ENCODE peak calls at places on chromosomes 5 and 9, in four cellular contexts. W, V, D and J are unnamed samples.
A peak's percentile ranks its signal among the peaks of the same experiment; 100 is the strongest.

GRCh38 chr9:4921449-4921848 is 63.6 kb upstream of the JAK2 start:
- DNase-seq in W (no peak), V (no peak), D (no peak), J (no peak)

GRCh38 chr5:156402387-156402921 is 75.5 kb downstream of the SGCD start:
- DNase-seq in W (no peak), V (peak; percentile 60), D (no peak), J (no peak)

GRCh38 chr5:143182901-143183820 is 220.3 kb downstream of the NR3C1 start:
- DNase-seq in W (no peak), V (no peak), D (no peak), J (no peak)

GRCh38 chr5:15926586-15926985 is 253.0 kb downstream of the MARCHF11 start:
- DNase-seq in W (no peak), V (no peak), D (no peak), J (no peak)

GRCh38 chr9:95644377-95644776 is 127.6 kb upstream of the PTCH1 start:
- DNase-seq in W (no peak), V (no peak), D (no peak), J (no peak)

GRCh38 chr9:136372561-136373299 is 739 bp downstream of the CARD9 start:
- DNase-seq in W (peak; percentile 82), V (no peak), D (peak; percentile 72), J (peak; percentile 85)

GRCh38 chr9:83219154-83219923 is 156.4 kb upstream of the RASEF start:
- DNase-seq in W (peak; percentile 79), V (no peak), D (no peak), J (peak; percentile 95)

GRCh38 chr5:78500028-78500427 is 139.6 kb downstream of the SCAMP1 start:
- DNase-seq in W (no peak), V (no peak), D (no peak), J (no peak)

GRCh38 chr5:139638736-139639618 is 9.2 kb upstream of the CXXC5 start:
- DNase-seq in W (peak; percentile 49), V (no peak), D (peak; percentile 23), J (no peak)

GRCh38 chr5:149632311-149633251 is 51.3 kb downstream of the ARHGEF37 start:
- DNase-seq in W (peak; percentile 55), V (no peak), D (peak; percentile 86), J (peak; percentile 71)

GRCh38 chr5:27080147-27080546 is 41.8 kb upstream of the CDH9 start:
- DNase-seq in W (no peak), V (no peak), D (no peak), J (no peak)

GRCh38 chr5:164252-164651 is 27.0 kb upstream of the LRRC14B start:
- DNase-seq in W (no peak), V (no peak), D (peak; percentile 45), J (no peak)

GRCh38 chr5:5335708-5336211 is 86.7 kb upstream of the ICE1 start:
- DNase-seq in W (no peak), V (no peak), D (no peak), J (no peak)

GRCh38 chr9:92146610-92147009 is 31.4 kb upstream of the SPTLC1 start:
- DNase-seq in W (no peak), V (no peak), D (no peak), J (no peak)

GRCh38 chr9:14645648-14646047 is 47.6 kb downstream of the ZDHHC21 start:
- DNase-seq in W (no peak), V (no peak), D (no peak), J (no peak)

GRCh38 chr9:129239946-129240490 is 62.0 kb upstream of the IER5L start:
- DNase-seq in W (no peak), V (no peak), D (no peak), J (no peak)

GRCh38 chr5:76622973-76623596 is at the start of gene F2RL2:
- DNase-seq in W (peak; percentile 69), V (no peak), D (peak; percentile 15), J (peak; percentile 25)

GRCh38 chr9:99966720-99967119 is 60.3 kb downstream of the STX17 start:
- DNase-seq in W (no peak), V (no peak), D (peak; percentile 18), J (peak; percentile 12)

GRCh38 chr9:111743275-111743674 is 51.5 kb downstream of the SHOC1 start:
- DNase-seq in W (no peak), V (no peak), D (no peak), J (no peak)

GRCh38 chr9:9552665-9553064 is 1060.1 kb downstream of the PTPRD start:
- DNase-seq in W (no peak), V (no peak), D (no peak), J (no peak)

GRCh38 chr9:133644968-133645765 is 9.0 kb downstream of the DBH start:
- DNase-seq in W (no peak), V (no peak), D (no peak), J (no peak)

GRCh38 chr9:22731786-22732185 is 285.2 kb downstream of the DMRTA1 start:
- DNase-seq in W (no peak), V (no peak), D (no peak), J (no peak)

GRCh38 chr9:104856413-104856941 is 71.5 kb downstream of the ABCA1 start:
- DNase-seq in W (no peak), V (no peak), D (no peak), J (no peak)

DNA sequence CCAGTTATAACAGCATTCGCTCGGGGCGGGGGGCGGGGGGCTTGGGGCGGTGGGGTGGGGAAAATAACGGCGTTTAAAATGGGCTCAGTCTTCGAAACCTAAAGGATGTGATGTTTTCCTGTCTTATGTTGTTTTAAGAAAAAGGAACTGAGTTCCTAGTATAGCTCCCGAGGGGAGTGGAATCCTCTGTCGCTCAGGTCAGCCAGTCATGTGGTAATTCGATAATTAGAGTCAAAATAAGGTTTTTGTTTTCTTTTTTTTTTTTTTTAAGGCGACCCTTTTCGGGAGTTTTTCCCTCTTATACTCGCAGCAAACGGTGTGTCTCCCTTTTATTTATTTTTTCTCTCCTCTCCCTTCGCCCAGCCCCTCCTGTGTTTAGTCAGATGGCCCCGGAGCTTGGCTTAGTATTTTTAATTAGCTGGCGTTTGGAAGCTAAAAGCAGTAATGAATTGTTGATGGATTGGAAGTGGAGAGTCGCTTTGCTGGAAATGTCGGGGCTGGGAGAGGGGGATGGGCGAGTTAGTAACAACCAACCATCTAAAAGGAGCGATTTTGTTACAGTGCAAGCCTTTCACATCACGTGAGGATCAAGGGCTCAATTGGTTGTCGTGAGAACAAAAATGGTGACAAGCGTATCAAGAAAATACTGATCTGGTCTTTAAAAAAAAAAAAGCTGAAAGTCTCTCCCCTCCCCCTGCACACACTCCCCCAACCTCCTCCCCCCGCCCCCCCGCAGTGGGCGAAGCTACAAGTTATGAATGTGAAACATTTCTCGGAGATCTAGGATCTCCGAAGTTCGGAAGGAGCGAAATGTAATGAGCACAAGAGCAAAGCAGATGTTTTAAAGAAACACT is 704 bp upstream of the ZNF608 start:
- DNase-seq in W (peak; percentile 90), V (no peak), D (no peak), J (peak; percentile 98)
- H3K27ac ChIP-seq in W (peak overlapping the region; percentile 93), V (no peak overlapping the region), D (no peak overlapping the region), J (peak overlapping the region; percentile 98)

DNA sequence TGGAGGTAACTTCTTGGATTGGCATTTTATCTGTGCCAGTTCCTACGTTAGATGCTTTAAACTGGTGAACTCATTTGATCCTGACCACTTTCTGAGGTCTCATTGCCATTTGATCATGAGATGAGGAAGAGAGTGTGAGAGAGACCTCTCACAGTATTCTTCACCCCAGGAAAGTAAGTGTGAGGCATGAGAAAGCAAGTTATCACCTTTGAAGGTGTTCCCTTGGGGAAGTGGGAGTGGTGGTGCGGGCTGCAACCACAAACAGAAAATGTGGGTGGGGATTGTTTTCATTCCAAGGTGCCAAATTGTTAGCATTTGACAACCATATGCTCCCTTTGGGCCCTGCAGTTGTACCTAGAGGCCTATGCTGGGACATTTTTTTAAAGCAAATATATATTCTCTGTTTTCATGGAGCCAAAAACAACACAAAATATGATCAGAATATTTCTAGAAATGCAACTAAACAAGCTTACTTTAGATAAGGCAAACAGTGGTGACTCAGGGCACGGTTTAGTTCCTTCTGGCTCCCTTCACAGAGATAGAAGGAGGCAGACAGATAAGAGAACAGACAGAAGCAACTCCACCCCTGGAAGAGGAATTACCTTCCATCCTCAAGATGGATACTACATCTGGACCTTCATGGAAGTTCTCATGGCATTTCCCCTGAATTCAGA is 416.8 kb downstream of the PLK2 start:
- DNase-seq in W (no peak), V (no peak), D (peak; percentile 25), J (no peak)
- H3K27ac ChIP-seq in W (no peak overlapping the region), V (no peak overlapping the region), D (peak overlapping the region; percentile 75), J (no peak overlapping the region)

DNA sequence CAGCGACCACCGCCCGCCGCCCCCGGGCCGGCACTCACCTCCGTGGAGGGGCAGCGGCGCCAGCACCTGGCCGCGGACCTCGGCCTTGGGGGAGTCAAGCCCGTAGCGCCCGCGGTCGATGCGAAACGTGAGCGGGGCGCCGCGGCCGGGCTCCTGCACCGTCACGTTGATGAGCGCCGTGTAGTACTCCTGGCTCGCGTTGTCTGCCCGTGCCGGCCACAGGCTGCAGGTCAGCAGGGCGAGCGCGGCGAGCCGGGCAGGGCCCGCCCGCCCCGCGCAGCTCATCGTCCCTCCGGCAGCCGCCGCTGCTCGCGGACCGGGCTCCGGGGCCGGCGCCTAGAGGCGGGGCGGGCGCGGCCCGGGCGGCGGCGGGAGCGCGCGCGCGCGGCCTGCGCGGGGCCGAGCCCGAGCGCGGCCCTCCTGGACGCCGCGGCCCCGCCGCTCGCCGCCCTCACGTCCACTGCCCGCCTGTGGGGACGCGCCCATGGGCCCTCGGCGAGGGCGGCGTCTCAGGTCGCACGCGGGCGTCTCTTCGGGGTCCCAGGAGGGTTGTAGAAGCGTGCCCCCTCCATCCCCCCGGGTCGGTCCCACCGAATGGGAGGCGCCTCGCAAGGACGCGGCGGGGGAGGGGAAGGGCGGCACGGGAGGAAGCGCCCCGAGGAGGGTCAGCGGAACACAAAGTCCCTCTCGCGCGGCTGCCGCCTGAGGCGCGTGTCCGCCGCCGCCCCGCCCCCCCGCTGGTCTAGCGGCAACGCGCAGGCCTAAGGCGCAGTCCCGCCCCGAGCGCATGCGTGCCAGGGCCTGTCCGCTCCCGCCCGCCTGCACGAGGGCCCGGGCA is at the start of gene RNF130:
- DNase-seq in W (peak; percentile 97), V (peak; percentile 87), D (peak; percentile 96), J (peak; percentile 96)
- H3K27ac ChIP-seq in W (peak within 1 kb of the TSS; percentile 98), V (peak within 1 kb of the TSS; percentile 38), D (peak within 1 kb of the TSS; percentile 91), J (peak within 1 kb of the TSS; percentile 90)

GRCh38 chr5:65101706-65102105 is 333.0 kb downstream of the CWC27 start:
- DNase-seq in W (no peak), V (no peak), D (no peak), J (peak; percentile 42)

GRCh38 chr5:65102826-65103673 is 334.3 kb downstream of the CWC27 start:
- DNase-seq in W (peak; percentile 85), V (peak; percentile 69), D (no peak), J (peak; percentile 77)

GRCh38 chr5:65102501-65102825 is 333.7 kb downstream of the CWC27 start:
- DNase-seq in W (no peak), V (no peak), D (no peak), J (no peak)

GRCh38 chr5:65103674-65104035 is 334.9 kb downstream of the CWC27 start:
- DNase-seq in W (no peak), V (no peak), D (no peak), J (no peak)

DNA sequence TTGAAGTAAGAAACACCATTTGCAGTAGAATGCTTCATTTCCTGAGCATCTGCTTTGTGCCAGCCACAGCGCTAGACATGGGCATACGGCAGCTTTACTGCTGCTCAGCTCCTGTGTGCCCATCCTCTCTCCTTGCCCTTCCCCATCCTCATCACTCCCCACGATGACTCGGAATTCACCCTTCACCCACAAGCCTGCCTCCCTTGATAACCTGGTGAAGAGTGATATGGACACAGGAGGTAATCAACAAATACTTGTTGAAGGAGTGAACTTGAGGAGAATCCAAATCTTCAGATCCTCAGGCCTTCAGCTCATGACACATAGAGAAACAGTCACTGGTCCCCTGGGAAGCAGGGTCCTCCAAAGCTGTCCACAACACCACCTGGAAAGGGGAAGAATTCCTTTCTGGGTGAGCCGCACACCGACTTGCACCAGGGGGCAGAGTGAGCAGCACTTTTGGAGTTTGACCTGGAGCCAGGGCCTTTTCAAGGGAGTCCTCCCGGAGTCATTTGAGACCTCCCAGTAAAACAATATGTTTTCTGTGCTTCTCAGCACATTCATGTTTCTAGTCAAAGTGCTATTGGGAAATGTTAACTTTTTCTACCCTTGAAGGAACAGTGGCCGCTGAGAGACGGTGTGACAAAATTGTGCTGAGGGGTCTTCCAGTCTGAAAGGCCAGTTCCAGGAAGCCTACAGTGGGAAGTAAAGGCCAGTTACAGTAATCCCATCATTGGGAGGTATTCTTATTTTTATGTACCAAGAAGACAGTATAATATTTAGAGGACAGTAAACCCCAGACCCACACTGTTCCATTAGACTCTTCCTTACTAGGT is 332.3 kb downstream of the CWC27 start:
- DNase-seq in W (no peak), V (no peak), D (peak; percentile 33), J (peak; percentile 49)
- H3K27ac ChIP-seq in W (no peak overlapping the region), V (no peak overlapping the region), D (no peak overlapping the region), J (no peak overlapping the region)